ENCODE peak calls at places on chromosomes 6 and 20, in five cellular contexts. S is upper lobe of right lung; R is CD4-positive, alpha-beta memory T cell; P is right atrium auricular region; Z is ovary. D is an unnamed sample.

GRCh38 chr20:34268851-34269668 is 27.8 kb downstream of the ASIP start:
- DNase-seq in S (peak; percentile 71), R (no peak), P (no peak), Z (peak; percentile 66), D (no peak)

GRCh38 chr20:60691966-60692615 is 560.0 kb upstream of the CDH4 start:
- DNase-seq in S (no peak), R (no peak), P (no peak), Z (no peak), D (no peak)

GRCh38 chr6:148349466-148349865 is 6.8 kb downstream of the SASH1 start:
- DNase-seq in S (no peak), R (no peak), P (no peak), Z (no peak), D (no peak)

GRCh38 chr6:135233676-135234491 is 52.8 kb downstream of the MYB start:
- DNase-seq in S (no peak), R (no peak), P (no peak), Z (no peak), D (no peak)

GRCh38 chr6:45599053-45599452 is 221.3 kb upstream of the SUPT3H start:
- DNase-seq in S (no peak), R (no peak), P (no peak), Z (no peak), D (no peak)

GRCh38 chr6:152595507-152595906 is 41.7 kb downstream of the SYNE1 start:
- DNase-seq in S (no peak), R (no peak), P (no peak), Z (no peak), D (peak; percentile 8)

GRCh38 chr6:139764498-139764986 is 390.1 kb upstream of the CITED2 start:
- DNase-seq in S (no peak), R (no peak), P (peak; percentile 62), Z (no peak), D (no peak)

GRCh38 chr6:126033696-126034095 is 47.4 kb downstream of the TRMT11 start:
- DNase-seq in S (no peak), R (no peak), P (no peak), Z (no peak), D (peak; percentile 18)

GRCh38 chr20:63102720-63103375 is 96.1 kb upstream of the BHLHE23 start:
- DNase-seq in S (peak; percentile 70), R (peak; percentile 79), P (peak; percentile 68), Z (no peak), D (no peak)

GRCh38 chr6:23690650-23691049 is 435.4 kb upstream of the NRSN1 start:
- DNase-seq in S (no peak), R (no peak), P (no peak), Z (no peak), D (no peak)

GRCh38 chr6:105991561-105992314 is 94.4 kb upstream of the PRDM1 start:
- DNase-seq in S (no peak), R (peak; percentile 64), P (no peak), Z (peak; percentile 37), D (peak; percentile 31)

GRCh38 chr20:63747622-63748355 is 8.2 kb downstream of the SLC2A4RG start:
- DNase-seq in S (no peak), R (no peak), P (no peak), Z (no peak), D (peak; percentile 87)

DNA sequence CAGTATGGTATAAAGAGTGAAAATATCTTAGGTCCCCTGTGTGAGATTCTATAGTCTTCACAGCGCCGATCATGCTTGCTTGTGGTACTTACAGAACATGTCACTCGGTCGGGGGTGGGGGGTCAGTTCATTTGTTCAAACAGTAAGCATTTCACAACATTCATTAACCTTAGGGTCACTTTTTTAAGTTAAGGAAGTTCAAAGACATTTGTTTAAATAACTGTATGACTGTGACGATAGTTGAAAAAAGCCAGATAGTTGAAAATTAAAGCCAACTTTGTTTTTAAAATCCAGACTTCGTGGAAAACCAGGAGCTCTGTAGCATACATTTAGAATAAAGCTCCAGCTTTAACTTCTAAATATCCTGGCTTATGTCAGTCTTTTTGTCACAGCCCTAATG is 57.9 kb upstream of the PHACTR2 start:
- DNase-seq in S (no peak), R (no peak), P (no peak), Z (no peak), D (no peak)
- H3K4me1 ChIP-seq in S (peaks cover 5% of the 10 kb centered on the region), R (peaks cover 19% of the 10 kb centered on the region), P (no peaks in the 10 kb centered on the region), Z (no peaks in the 10 kb centered on the region), D (no peaks in the 10 kb centered on the region)

DNA sequence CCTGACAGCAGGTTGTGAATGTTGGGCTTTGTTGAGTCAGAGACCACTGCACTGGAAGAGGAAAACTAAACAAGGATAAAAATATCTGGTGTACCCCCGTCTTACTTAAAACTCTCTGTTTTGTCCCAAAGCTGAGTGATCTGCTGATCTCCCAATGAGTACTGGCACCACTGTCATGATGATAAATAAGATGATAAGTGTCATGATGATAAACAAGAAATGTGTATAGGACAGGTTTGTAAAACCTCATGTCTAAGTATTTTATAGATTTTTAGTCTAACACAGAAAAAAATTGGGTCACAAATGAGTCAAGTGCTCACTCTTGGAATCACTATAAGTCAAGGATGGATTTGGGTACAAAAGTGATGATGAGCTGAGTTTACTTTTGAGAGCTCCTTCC is 8.5 kb upstream of the SIM1 start:
- DNase-seq in S (no peak), R (no peak), P (no peak), Z (no peak), D (no peak)
- H3K4me1 ChIP-seq in S (no peaks in the 10 kb centered on the region), R (no peaks in the 10 kb centered on the region), P (no peaks in the 10 kb centered on the region), Z (no peaks in the 10 kb centered on the region), D (no peaks in the 10 kb centered on the region)

GRCh38 chr6:53136000-53136609 is 12.5 kb downstream of the GCM1 start:
- DNase-seq in S (no peak), R (no peak), P (no peak), Z (no peak), D (no peak)

GRCh38 chr6:53130891-53131290 is 17.8 kb downstream of the GCM1 start:
- DNase-seq in S (no peak), R (no peak), P (no peak), Z (no peak), D (no peak)

GRCh38 chr6:53128842-53129241 is 19.8 kb downstream of the GCM1 start:
- DNase-seq in S (no peak), R (no peak), P (no peak), Z (no peak), D (no peak)

GRCh38 chr6:53134601-53135235 is 13.9 kb downstream of the GCM1 start:
- DNase-seq in S (no peak), R (no peak), P (no peak), Z (no peak), D (no peak)

DNA sequence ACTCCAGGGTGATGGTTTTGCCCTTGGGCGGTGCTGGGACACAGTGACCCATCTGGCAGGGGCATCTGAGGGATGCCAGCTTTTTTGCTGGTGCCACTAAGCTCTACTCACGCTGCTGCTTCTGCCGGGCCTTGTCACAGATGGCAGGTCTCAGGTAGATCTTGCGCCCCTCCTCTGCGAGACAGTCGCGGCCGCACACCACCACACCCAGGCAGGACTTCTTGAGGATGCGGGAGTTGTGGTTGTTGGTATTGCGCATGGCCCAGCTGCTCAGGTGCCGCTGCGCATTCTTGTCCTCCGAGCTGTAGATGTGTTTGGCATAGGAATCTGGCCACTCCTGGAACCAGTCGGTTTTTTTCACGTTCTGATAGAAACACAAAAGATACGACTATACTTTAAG is 14.7 kb downstream of the GCM1 start:
- DNase-seq in S (no peak), R (peak; percentile 27), P (no peak), Z (no peak), D (no peak)
- H3K4me1 ChIP-seq in S (no peaks in the 10 kb centered on the region), R (no peaks in the 10 kb centered on the region), P (no peaks in the 10 kb centered on the region), Z (no peaks in the 10 kb centered on the region), D (no peaks in the 10 kb centered on the region)

GRCh38 chr20:41046716-41047115 is 18.1 kb downstream of the TOP1 start:
- DNase-seq in S (no peak), R (no peak), P (no peak), Z (no peak), D (no peak)

GRCh38 chr20:41041693-41042092 is 13.1 kb downstream of the TOP1 start:
- DNase-seq in S (no peak), R (no peak), P (no peak), Z (no peak), D (no peak)

GRCh38 chr20:41047279-41047974 is 18.8 kb downstream of the TOP1 start:
- DNase-seq in S (no peak), R (no peak), P (no peak), Z (no peak), D (peak; percentile 35)

GRCh38 chr20:41045680-41046079 is 17.1 kb downstream of the TOP1 start:
- DNase-seq in S (no peak), R (no peak), P (no peak), Z (no peak), D (peak; percentile 28)

GRCh38 chr20:41044409-41045062 is 15.9 kb downstream of the TOP1 start:
- DNase-seq in S (no peak), R (no peak), P (no peak), Z (no peak), D (no peak)
- H3K4me1 ChIP-seq in S (peaks cover 49% of the 10 kb centered on the region), R (peaks cover 94% of the 10 kb centered on the region), P (no peaks in the 10 kb centered on the region), Z (peaks cover 12% of the 10 kb centered on the region), D (peaks cover 64% of the 10 kb centered on the region)

DNA sequence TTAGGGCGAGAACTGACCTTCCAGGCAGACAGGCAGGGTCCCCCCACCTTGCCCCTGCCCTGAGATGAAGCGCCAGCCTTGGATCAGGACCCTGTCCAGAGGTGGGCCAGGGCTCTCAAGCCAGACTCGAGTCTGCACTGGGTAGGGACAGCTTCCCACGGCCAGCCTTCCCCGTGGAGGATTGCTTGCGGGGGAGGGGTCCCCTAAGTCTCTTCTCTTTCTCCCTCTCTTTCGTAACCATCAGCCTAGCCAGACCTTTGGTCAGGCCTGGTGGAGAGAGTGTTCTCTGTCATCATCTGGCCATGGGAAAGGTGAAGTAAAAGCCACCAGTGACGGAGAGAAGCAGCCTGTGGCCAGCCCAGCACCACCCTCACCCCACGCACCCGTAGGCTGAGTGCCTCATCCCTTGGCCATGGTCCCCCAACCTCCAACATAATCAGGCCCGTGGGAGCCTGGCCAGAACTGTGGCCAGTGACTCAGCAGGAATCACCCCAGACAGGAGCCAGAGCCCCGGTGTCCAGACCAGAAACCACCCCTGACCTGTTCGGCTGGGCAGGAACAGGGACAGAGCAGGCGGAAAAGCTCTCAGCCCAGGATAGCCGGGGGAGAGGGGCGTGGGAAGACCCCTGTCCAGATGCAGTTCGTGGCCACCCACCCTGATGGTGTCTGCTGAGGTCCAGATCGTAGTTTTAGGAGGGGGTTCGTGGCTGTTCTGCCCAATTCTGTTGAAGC is 47.1 kb downstream of the SNAI1 start:
- DNase-seq in S (no peak), R (no peak), P (peak; percentile 90), Z (peak; percentile 47), D (no peak)
- H3K4me1 ChIP-seq in S (peaks cover 27% of the 10 kb centered on the region), R (no peaks in the 10 kb centered on the region), P (no peaks in the 10 kb centered on the region), Z (peaks cover 3% of the 10 kb centered on the region), D (no peaks in the 10 kb centered on the region)

GRCh38 chr20:36491901-36492617 is 49.3 kb upstream of the MYL9 start:
- DNase-seq in S (no peak), R (peak; percentile 76), P (no peak), Z (no peak), D (peak; percentile 51)

GRCh38 chr20:36493801-36494114 is 47.6 kb upstream of the MYL9 start:
- DNase-seq in S (no peak), R (no peak), P (peak; percentile 79), Z (peak; percentile 73), D (no peak)

GRCh38 chr20:36487069-36487468 is 54.2 kb upstream of the MYL9 start:
- DNase-seq in S (no peak), R (no peak), P (no peak), Z (no peak), D (no peak)

GRCh38 chr20:36493013-36493800 is 48.1 kb upstream of the MYL9 start:
- DNase-seq in S (no peak), R (no peak), P (no peak), Z (no peak), D (peak; percentile 31)

GRCh38 chr20:36490191-36490590 is 51.1 kb upstream of the MYL9 start:
- DNase-seq in S (no peak), R (no peak), P (no peak), Z (no peak), D (no peak)
- H3K4me1 ChIP-seq in S (peaks cover 52% of the 10 kb centered on the region), R (peaks cover 39% of the 10 kb centered on the region), P (no peaks in the 10 kb centered on the region), Z (peaks cover 11% of the 10 kb centered on the region), D (peaks cover 16% of the 10 kb centered on the region)

GRCh38 chr20:54170026-54170471 is 3.7 kb downstream of the CYP24A1 start:
- DNase-seq in S (no peak), R (no peak), P (no peak), Z (no peak), D (no peak)
- H3K4me1 ChIP-seq in S (peaks cover 20% of the 10 kb centered on the region), R (peaks cover 19% of the 10 kb centered on the region), P (no peaks in the 10 kb centered on the region), Z (peaks cover 7% of the 10 kb centered on the region), D (no peaks in the 10 kb centered on the region)

D was measured in OCI-LY7.